ENCODE peak calls at places on chromosome 5, in ten cellular contexts. Y, B, R, J, G, M, T, Q, X and S are unnamed samples.

GRCh38 chr5:174777545-174777944 is 53.2 kb downstream of the MSX2 start:
- DNase-seq in M (no peak), Q (peak), R (no peak), Y (no peak), G (no peak), J (no peak), X (no peak), T (no peak), B (no peak), S (no peak)

GRCh38 chr5:58106754-58107410 is 353.0 kb downstream of the PLK2 start:
- DNase-seq in G (no peak), J (no peak), Q (no peak), B (no peak), R (no peak), M (no peak), X (no peak), T (no peak), Y (no peak), S (no peak)

GRCh38 chr5:102749416-102750021 is 5.6 kb upstream of the PAM start:
- DNase-seq in Y (no peak), T (no peak), Q (peak), J (no peak), M (no peak), B (no peak), R (no peak), G (no peak), X (no peak), S (no peak)

GRCh38 chr5:73151733-73152410 is 21.1 kb upstream of the TMEM174 start:
- DNase-seq in B (no peak), X (no peak), T (no peak), J (no peak), Y (no peak), G (no peak), Q (no peak), M (no peak), R (no peak), S (no peak)

GRCh38 chr5:61538722-61539501 is 206.9 kb downstream of the ZSWIM6 start:
- DNase-seq in G (no peak), T (no peak), Y (no peak), R (no peak), M (no peak), J (no peak), Q (no peak), X (no peak), B (no peak), S (no peak)

GRCh38 chr5:169648725-169649124 is 11.7 kb downstream of the DOCK2 start:
- DNase-seq in T (peak), J (no peak), B (peak), G (no peak), Y (no peak), X (no peak), M (peak), Q (peak), R (no peak), S (no peak)

GRCh38 chr5:179906795-179907569 is 715 bp downstream of the TBC1D9B start:
- DNase-seq in X (peak), Y (no peak), T (peak), Q (no peak), M (no peak), R (peak), B (no peak), J (no peak), G (peak), S (peak)

GRCh38 chr5:139961435-139962157 is 81.5 kb downstream of the NRG2 start:
- DNase-seq in X (no peak), Y (no peak), Q (no peak), J (no peak), B (no peak), R (no peak), G (no peak), M (no peak), T (no peak), S (no peak)

GRCh38 chr5:133859073-133859472 is 109.4 kb downstream of the C5orf15 start:
- DNase-seq in T (no peak), G (no peak), X (no peak), B (no peak), Q (no peak), J (no peak), Y (no peak), R (no peak), M (no peak), S (peak)

GRCh38 chr5:54761213-54761701 is 224.1 kb downstream of the ESM1 start:
- DNase-seq in B (no peak), Q (peak), M (peak), X (peak), T (peak), J (no peak), R (no peak), Y (peak), G (no peak), S (no peak)

GRCh38 chr5:156896545-156896944 is 46.5 kb downstream of the PPP1R2B start:
- DNase-seq in M (no peak), B (no peak), R (no peak), Q (no peak), G (no peak), J (no peak), T (no peak), X (no peak), Y (no peak), S (no peak)

GRCh38 chr5:154972476-154973080 is 31.7 kb downstream of the MRPL22 start:
- DNase-seq in X (no peak), R (no peak), Y (no peak), T (no peak), B (no peak), J (peak), M (peak), Q (no peak), G (peak), S (peak)

GRCh38 chr5:151448038-151448985 is 909 bp downstream of the SLC36A1 start:
- DNase-seq in Y (no peak), R (no peak), X (peak), T (no peak), Q (no peak), G (peak), B (no peak), M (no peak), J (peak), S (peak)

GRCh38 chr5:134549714-134550113 is 24.2 kb downstream of the JADE2 start:
- DNase-seq in G (no peak), X (no peak), Y (no peak), T (peak), J (no peak), R (no peak), B (no peak), Q (no peak), M (peak), S (peak)

GRCh38 chr5:68730220-68731010 is 363.4 kb upstream of the SLC30A5 start:
- DNase-seq in M (peak), G (no peak), J (no peak), T (peak), X (peak), Y (peak), R (peak), Q (peak), B (peak), S (no peak)

GRCh38 chr5:65126192-65126591 is 355.5 kb downstream of the ADAMTS6 start:
- DNase-seq in Q (no peak), G (no peak), R (peak), X (no peak), M (no peak), J (no peak), T (peak), Y (no peak), B (no peak), S (no peak)

GRCh38 chr5:121681200-121681855 is 170.4 kb upstream of the FTMT start:
- DNase-seq in G (no peak), T (no peak), R (no peak), J (no peak), M (no peak), X (no peak), Y (no peak), Q (no peak), B (no peak), S (no peak)

GRCh38 chr5:15584528-15584927 is 84.5 kb downstream of the FBXL7 start:
- DNase-seq in X (no peak), M (no peak), R (no peak), Q (no peak), J (no peak), T (no peak), B (no peak), Y (no peak), G (no peak), S (no peak)

GRCh38 chr5:74034738-74035137 is 408.7 kb downstream of the ARHGEF28 start:
- DNase-seq in Y (no peak), X (no peak), T (peak), B (no peak), G (no peak), M (peak), R (no peak), Q (peak), J (no peak), S (no peak)

GRCh38 chr5:132526290-132526973 is 16.9 kb downstream of the IL5 start:
- DNase-seq in X (peak), R (peak), Y (no peak), Q (peak), M (peak), G (peak), J (peak), T (peak), B (no peak), S (peak)

GRCh38 chr5:123512631-123513461 is 869 bp downstream of the CSNK1G3 start:
- DNase-seq in T (peak), Y (no peak), X (peak), J (peak), B (peak), G (peak), R (peak), Q (no peak), M (no peak), S (peak)

GRCh38 chr5:169390265-169390664 is 89.3 kb upstream of the SLIT3 start:
- DNase-seq in Q (no peak), Y (no peak), X (no peak), J (no peak), M (no peak), G (no peak), T (no peak), R (no peak), B (no peak), S (no peak)

GRCh38 chr5:1199649-1200494 is 1.5 kb upstream of the SLC6A19 start:
- DNase-seq in T (no peak), Q (no peak), M (no peak), R (no peak), G (no peak), J (peak), B (no peak), X (no peak), Y (no peak), S (peak)

GRCh38 chr5:10595305-10595677 is 31.4 kb downstream of the ANKRD33B start:
- DNase-seq in Q (no peak), R (no peak), Y (no peak), X (no peak), G (no peak), T (no peak), B (no peak), M (peak), J (no peak), S (no peak)

GRCh38 chr5:131496400-131496713 is 138.7 kb downstream of the RAPGEF6 start:
- DNase-seq in T (no peak), J (no peak), Q (no peak), Y (no peak), G (peak), R (no peak), B (no peak), X (no peak), M (no peak), S (peak)
- TF ChIP-seq CTCF in T (no peak), J (no peak), Q (no peak), Y (no peak), G (peak), R (no peak), B (no peak), X (no peak), M (no peak), S (no peak)

GRCh38 chr5:178232124-178232919 is at the start of gene PHYKPL:
- DNase-seq in T (peak), J (peak), Y (no peak), G (peak), X (peak), M (peak), B (peak), Q (peak), R (peak), S (peak)
- TF ChIP-seq CTCF in T (no peak), J (peak), Y (peak), G (peak), X (no peak), M (peak), B (no peak), Q (peak), R (no peak), S (no peak)

GRCh38 chr5:147390654-147391053 is 119.2 kb downstream of the DPYSL3 start:
- DNase-seq in B (no peak), R (no peak), Q (no peak), Y (no peak), G (no peak), J (no peak), T (no peak), M (no peak), X (no peak), S (no peak)

GRCh38 chr5:147396070-147396469 is 113.8 kb downstream of the DPYSL3 start:
- DNase-seq in Q (no peak), B (peak), T (no peak), J (no peak), G (no peak), X (peak), M (no peak), Y (no peak), R (peak), S (no peak)

GRCh38 chr5:147394273-147394672 is 115.6 kb downstream of the DPYSL3 start:
- DNase-seq in J (no peak), G (no peak), Y (no peak), Q (no peak), R (no peak), T (no peak), X (no peak), M (no peak), B (no peak), S (no peak)

GRCh38 chr5:147391781-147392180 is 118.1 kb downstream of the DPYSL3 start:
- DNase-seq in R (no peak), Y (peak), X (peak), Q (peak), G (peak), M (peak), J (peak), B (no peak), T (peak), S (no peak)

DNA sequence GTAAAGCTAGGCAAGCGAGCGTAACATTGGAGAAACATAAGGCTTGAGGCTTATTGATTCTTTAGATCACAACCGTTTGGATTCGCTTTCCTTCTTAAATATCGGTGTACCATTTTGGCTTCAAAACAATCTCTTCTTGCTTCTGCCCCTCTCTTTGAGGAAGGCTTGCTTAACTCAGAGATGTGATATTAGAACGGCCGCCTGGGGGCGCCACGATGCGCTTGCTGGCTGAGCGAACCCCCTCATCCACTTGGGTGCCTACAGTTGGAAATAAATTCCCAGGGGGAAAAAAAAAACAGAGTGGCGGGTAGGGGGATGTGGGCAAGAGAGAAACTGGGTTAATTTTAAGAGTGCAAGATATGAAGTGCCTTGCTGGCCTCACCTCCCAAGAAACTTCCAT is 116.0 kb downstream of the DPYSL3 start:
- DNase-seq in B (no peak), M (no peak), R (no peak), X (no peak), J (no peak), G (no peak), Q (no peak), Y (no peak), T (peak), S (no peak)
- TF ChIP-seq CTCF in B (peak), M (peak), R (no peak), X (no peak), J (no peak), G (no peak), Q (peak), Y (peak), T (peak), S (no peak)

GRCh38 chr5:144139586-144139985 is 30.9 kb downstream of the YIPF5 start:
- DNase-seq in J (no peak), T (peak), Y (peak), B (no peak), G (no peak), M (no peak), Q (no peak), X (no peak), R (no peak), S (no peak)
- TF ChIP-seq CTCF in J (no peak), T (peak), Y (peak), B (no peak), G (no peak), M (no peak), Q (no peak), X (no peak), R (no peak), S (no peak)

GRCh38 chr5:127564002-127564769 is 46.7 kb downstream of the PRRC1 start:
- DNase-seq in G (peak), M (peak), R (peak), B (no peak), T (peak), J (peak), Q (peak), Y (no peak), X (peak), S (peak)
- TF ChIP-seq CTCF in G (peak), M (peak), R (peak), B (peak), T (peak), J (peak), Q (peak), Y (peak), X (peak), S (peak)